ENCODE peak calls at places on chromosomes 5 and 9, in nine cellular contexts. O, X, F, R, V, A, J, Z and T are unnamed samples.
A peak's percentile ranks its signal among the peaks of the same experiment; 100 is the strongest.

GRCh38 chr9:132672413-132672690 is 2.1 kb downstream of the GTF3C4 start:
- DNase-seq in O (no peak), X (no peak), F (no peak), R (peak; percentile 3), V (no peak), A (no peak), J (no peak), Z (no peak), T (no peak)

GRCh38 chr9:107983191-107983603 is 493.6 kb upstream of the KLF4 start:
- DNase-seq in O (no peak), X (no peak), F (no peak), R (peak; percentile 46), V (peak; percentile 6), A (peak; percentile 72), J (peak; percentile 20), Z (no peak), T (peak; percentile 23)

GRCh38 chr5:129135633-129136032 is 41.1 kb downstream of the ISOC1 start:
- DNase-seq in O (no peak), X (no peak), F (no peak), R (no peak), V (no peak), A (no peak), J (no peak), Z (no peak), T (no peak)

GRCh38 chr9:38443597-38443996 is 19.3 kb upstream of the IGFBPL1 start:
- DNase-seq in O (no peak), X (no peak), F (no peak), R (no peak), V (no peak), A (no peak), J (no peak), Z (no peak), T (no peak)

GRCh38 chr9:127776919-127777280 is 1.6 kb downstream of the SH2D3C start:
- DNase-seq in O (no peak), X (no peak), F (no peak), R (no peak), V (no peak), A (no peak), J (no peak), Z (no peak), T (no peak)

GRCh38 chr5:103667068-103667467 is 104.5 kb upstream of the NUDT12 start:
- DNase-seq in O (no peak), X (no peak), F (no peak), R (peak; percentile 63), V (no peak), A (no peak), J (no peak), Z (no peak), T (peak; percentile 20)

GRCh38 chr5:131550606-131551005 is 84.4 kb downstream of the RAPGEF6 start:
- DNase-seq in O (no peak), X (no peak), F (no peak), R (no peak), V (no peak), A (no peak), J (no peak), Z (no peak), T (no peak)

GRCh38 chr5:53031695-53032096 is 42.5 kb downstream of the ITGA2 start:
- DNase-seq in O (no peak), X (no peak), F (no peak), R (peak; percentile 96), V (peak; percentile 61), A (peak; percentile 56), J (peak; percentile 48), Z (no peak), T (no peak)

GRCh38 chr9:131690950-131691573 is 48.8 kb downstream of the RAPGEF1 start:
- DNase-seq in O (no peak), X (no peak), F (no peak), R (no peak), V (no peak), A (no peak), J (no peak), Z (no peak), T (no peak)